ENCODE peak calls at places on chromosomes 5 and 9, in five cellular contexts. Q is IMR-90, H is K562, G is GM12878, Y is HepG2. B is an unnamed sample.

GRCh38 chr9:136821333-136822031 is 13.7 kb downstream of the RABL6 start:
- DNase-seq in G (no peak), H (peak; percentile 56), Q (no peak), Y (no peak), B (no peak)

GRCh38 chr9:87702921-87703320 is 23.0 kb upstream of the CTSL start:
- DNase-seq in Y (no peak), H (no peak), Q (no peak), G (no peak), B (no peak)

GRCh38 chr9:118643118-118643517 is 726.1 kb downstream of the BRINP1 start:
- DNase-seq in Q (no peak), G (no peak), H (no peak), Y (no peak), B (no peak)

GRCh38 chr5:51500-51823 is 40.5 kb upstream of the PLEKHG4B start:
- DNase-seq in G (no peak), Y (no peak), H (no peak), Q (no peak), B (no peak)

GRCh38 chr5:9126490-9126889 is 419.4 kb downstream of the SEMA5A start:
- DNase-seq in Q (no peak), Y (no peak), G (no peak), H (no peak), B (no peak)

GRCh38 chr9:2281031-2281802 is 266.1 kb downstream of the SMARCA2 start:
- DNase-seq in H (no peak), Q (peak; percentile 8), G (no peak), Y (no peak), B (no peak)

GRCh38 chr5:35436441-35437057 is 181.1 kb upstream of the SPEF2 start:
- DNase-seq in H (peak; percentile 11), Q (peak; percentile 22), Y (peak; percentile 47), G (no peak), B (peak; percentile 23)

GRCh38 chr5:133662578-133662977 is 50.2 kb upstream of the FSTL4 start:
- DNase-seq in G (no peak), Y (no peak), H (no peak), Q (no peak), B (no peak)

GRCh38 chr9:73199886-73200285 is 48.2 kb downstream of the ANXA1 start:
- DNase-seq in Y (peak; percentile 7), G (no peak), H (peak; percentile 4), Q (no peak), B (peak; percentile 5)

GRCh38 chr9:70983723-70984280 is 137.6 kb downstream of the TRPM3 start:
- DNase-seq in G (no peak), Q (peak; percentile 62), Y (no peak), H (no peak), B (no peak)

GRCh38 chr9:71703172-71703872 is 65.0 kb downstream of the CEMIP2 start:
- DNase-seq in H (no peak), G (no peak), Y (no peak), Q (no peak), B (no peak)

GRCh38 chr5:151661968-151662732 is 24.6 kb downstream of the SPARC start:
- DNase-seq in Q (no peak), G (peak; percentile 82), H (no peak), Y (no peak), B (no peak)

GRCh38 chr5:151665584-151665982 is 21.1 kb downstream of the SPARC start:
- DNase-seq in G (no peak), H (no peak), Y (no peak), Q (no peak), B (no peak)

GRCh38 chr5:151664694-151665583 is 21.8 kb downstream of the SPARC start:
- DNase-seq in H (no peak), G (no peak), Q (peak; percentile 91), Y (no peak), B (no peak)

GRCh38 chr5:151662805-151663204 is 23.9 kb downstream of the SPARC start:
- DNase-seq in Q (no peak), G (peak; percentile 77), Y (no peak), H (no peak), B (no peak)

GRCh38 chr5:151663617-151664322 is 22.9 kb downstream of the SPARC start:
- DNase-seq in H (no peak), G (no peak), Q (no peak), Y (no peak), B (no peak)
- TF ChIP-seq SMC3 in H (no peak), G (no peak), Q (no peak), Y (no peak), B (no peak)

DNA sequence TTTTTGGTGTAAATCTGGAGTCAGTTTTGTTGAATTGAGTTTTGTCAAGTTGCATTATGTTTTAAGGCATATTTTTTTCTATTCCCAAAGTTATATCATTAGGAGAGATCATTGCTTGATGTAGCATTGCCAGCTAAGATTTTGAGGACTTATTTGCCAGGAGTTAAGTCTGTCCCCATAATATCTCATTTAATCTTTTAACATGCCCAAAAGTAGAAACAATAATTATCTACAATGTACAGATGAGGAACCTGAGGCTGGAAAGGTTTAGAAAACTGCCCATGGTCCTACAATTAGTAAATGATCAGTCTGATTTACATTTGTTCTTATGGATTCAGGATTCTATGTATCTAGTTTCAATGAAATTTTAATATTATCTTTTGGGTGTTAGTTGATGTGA is 4.7 kb downstream of the NIPBL start:
- DNase-seq in Y (no peak), G (no peak), H (no peak), Q (no peak), B (no peak)
- H4K20me1 ChIP-seq in Y (peaks cover 70% of the 10 kb centered on the region), G (no peaks in the 10 kb centered on the region), H (peaks cover 11% of the 10 kb centered on the region), Q (peaks cover 70% of the 10 kb centered on the region), B (peaks cover 87% of the 10 kb centered on the region)

DNA sequence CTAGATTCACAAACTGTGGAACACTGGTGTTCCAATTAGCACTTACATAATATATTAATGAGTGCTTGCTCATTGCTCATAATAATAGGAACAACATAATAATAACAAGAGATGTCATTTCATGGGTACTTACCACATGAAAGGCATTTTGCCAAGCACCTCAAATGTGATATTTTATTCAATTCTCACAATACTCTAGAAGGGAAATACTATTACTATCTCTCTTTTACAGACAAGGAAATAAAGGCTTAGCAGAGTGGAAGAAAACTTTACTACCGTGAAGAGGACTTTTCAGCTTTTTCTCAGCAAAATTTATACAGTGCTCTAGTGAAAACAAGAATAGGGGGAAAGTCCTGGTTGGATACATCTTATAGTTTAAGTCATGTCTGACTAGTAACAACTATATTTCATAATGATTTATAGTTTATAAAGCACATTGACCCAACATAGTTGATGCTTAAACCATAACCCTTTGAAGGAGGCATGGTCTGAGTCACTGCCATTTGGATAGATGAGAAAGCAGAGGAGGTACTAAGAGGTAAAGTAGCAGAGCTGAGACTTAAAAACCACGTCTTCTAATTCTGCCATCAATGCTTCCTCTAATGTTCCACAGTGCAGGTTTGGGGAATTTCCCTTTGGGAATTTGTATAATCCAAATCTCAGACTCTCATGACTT is 124.7 kb downstream of the CEP120 start:
- DNase-seq in Q (no peak), Y (no peak), G (no peak), H (no peak), B (no peak)
- TF ChIP-seq SMC3 in Q (no peak), Y (no peak), G (no peak), H (no peak), B (no peak)

DNA sequence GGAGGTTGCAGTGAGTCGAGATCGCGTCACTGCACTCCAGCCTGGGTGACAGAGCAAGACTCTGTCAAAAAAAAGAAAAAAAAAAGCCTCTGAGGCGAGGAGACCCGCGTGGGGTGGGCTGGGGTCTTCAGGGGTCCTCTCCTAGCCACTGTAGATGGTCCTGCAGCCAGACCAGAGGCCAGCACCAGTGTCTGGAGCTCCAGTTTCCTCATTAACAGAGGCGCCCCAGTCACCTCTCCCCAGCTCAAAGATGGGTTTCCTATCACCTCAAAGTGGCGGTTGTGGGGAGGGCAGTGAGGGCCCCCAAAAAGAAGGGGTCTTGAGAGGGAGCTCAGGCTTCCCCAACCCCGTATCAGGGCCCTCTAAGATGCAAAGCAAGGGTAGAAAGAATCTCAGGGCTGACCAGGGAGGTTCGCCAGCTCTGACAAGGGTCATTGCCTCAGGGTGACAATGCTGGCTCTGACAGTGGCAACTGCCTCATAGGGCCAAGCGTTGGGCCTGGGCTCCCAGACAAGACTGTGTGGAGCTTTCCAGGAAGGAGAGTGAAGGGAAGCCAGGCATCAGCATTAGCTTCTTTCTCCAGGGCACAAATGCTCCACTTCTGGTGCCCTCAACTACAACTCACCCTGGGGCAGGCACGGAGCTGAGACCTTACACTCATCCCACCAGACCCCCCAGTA is 15.0 kb downstream of the STK10 start:
- DNase-seq in Q (no peak), H (no peak), Y (no peak), G (no peak), B (peak; percentile 58)
- H4K20me1 ChIP-seq in Q (peaks cover 72% of the 10 kb centered on the region), H (no peaks in the 10 kb centered on the region), Y (no peaks in the 10 kb centered on the region), G (peaks cover 11% of the 10 kb centered on the region), B (peaks cover 12% of the 10 kb centered on the region)

DNA sequence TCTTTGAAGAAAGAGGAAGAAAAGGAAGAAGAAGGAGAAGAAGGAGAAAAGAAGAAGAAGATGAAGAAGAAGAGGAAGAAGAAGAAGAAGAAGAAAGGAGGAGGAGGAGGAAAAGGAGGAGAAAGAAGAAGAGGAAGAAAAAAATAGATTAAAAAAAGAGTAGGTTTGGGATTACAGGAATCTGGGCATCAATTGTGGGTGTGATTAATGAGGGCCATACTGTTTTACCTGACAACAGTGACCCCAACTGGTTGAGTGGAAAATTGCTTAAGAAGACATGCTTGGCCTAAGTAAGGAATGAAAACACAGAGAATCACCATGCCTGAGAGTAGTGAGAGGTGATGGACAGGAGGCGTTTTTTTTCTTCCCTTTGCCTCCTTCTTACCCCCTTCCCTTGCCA is 114.6 kb downstream of the FAM170A start:
- DNase-seq in Y (peak; percentile 33), H (peak; percentile 28), Q (peak; percentile 4), G (peak; percentile 48), B (peak; percentile 25)
- TF ChIP-seq SMC3 in Y (no peak), H (peak; percentile 31), Q (no peak), G (peak; percentile 76), B (peak; percentile 12)

GRCh38 chr5:132428811-132429440 is 59.4 kb downstream of the SLC22A5 start:
- DNase-seq in Y (no peak), G (no peak), H (no peak), Q (peak; percentile 87), B (no peak)

GRCh38 chr5:132426525-132427138 is 57.1 kb downstream of the SLC22A5 start:
- DNase-seq in Q (peak; percentile 97), Y (peak; percentile 58), H (peak; percentile 75), G (no peak), B (peak; percentile 67)

GRCh38 chr5:132425975-132426524 is 56.5 kb downstream of the SLC22A5 start:
- DNase-seq in G (no peak), Q (no peak), Y (no peak), H (no peak), B (no peak)

GRCh38 chr5:132428147-132428482 is 58.6 kb downstream of the SLC22A5 start:
- DNase-seq in H (no peak), G (no peak), Y (no peak), Q (no peak), B (no peak)

DNA sequence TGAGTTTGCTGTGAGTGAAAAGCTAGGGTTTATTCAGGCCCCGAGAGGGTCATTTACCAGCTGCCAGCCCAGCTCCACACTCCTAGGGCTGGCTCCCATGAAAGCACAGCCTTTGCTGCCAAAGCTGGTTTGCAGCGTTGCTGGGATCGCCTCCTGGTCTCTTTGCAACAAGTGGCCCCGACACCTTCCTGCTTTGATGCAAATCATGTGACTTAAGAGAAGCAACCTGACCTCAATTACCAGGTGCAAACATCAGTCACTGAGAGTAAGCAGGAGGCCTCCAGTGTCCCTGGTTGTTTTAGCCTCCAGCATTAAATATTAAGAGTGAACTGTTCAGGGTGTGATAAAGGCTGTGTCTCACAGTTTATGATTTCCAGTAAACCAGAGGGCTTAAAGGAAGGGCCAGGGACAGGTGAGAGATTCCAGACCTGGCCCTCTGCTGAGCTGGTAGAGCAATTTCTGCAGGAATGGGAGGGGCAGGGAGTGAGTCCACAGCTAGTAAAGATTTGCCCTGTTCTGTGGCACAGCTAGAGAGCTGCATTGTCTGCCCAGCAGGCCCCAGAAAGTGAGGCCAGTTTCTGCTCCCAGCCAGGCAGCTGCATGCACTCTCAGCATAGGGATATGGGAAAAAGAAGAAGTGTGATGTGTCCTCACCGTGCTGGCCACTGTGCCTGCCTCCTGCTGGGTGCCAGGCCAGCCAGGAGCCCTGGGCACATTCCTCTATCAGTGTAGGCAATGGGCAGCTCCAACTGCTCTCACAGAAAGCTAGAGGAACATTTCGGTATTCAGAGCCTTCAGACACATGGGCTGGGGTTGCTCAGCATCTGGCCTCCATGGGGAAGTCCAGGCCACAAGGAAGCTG is 58.0 kb downstream of the SLC22A5 start:
- DNase-seq in Y (no peak), Q (no peak), G (no peak), H (no peak), B (peak; percentile 36)
- H4K20me1 ChIP-seq in Y (no peaks in the 10 kb centered on the region), Q (no peaks in the 10 kb centered on the region), G (no peaks in the 10 kb centered on the region), H (no peaks in the 10 kb centered on the region), B (no peaks in the 10 kb centered on the region)

B was measured in SK-N-SH.